ENCODE peak calls at places on chromosomes 3 and 15, in seven cellular contexts. S, T, F, C, I, H and Y are unnamed samples.

GRCh38 chr15:25739687-25740121 is 123.4 kb downstream of the ATP10A start:
- DNase-seq in S (no peak), T (no peak), F (no peak), C (no peak), I (peak), H (no peak), Y (no peak)

GRCh38 chr15:69593981-69594966 is 141.7 kb downstream of the RPLP1 start:
- DNase-seq in S (peak), T (peak), F (no peak), C (peak), I (no peak), H (no peak), Y (peak)

GRCh38 chr3:19065027-19065426 is 83.3 kb upstream of the KCNH8 start:
- DNase-seq in S (no peak), T (no peak), F (no peak), C (no peak), I (no peak), H (no peak), Y (no peak)

GRCh38 chr3:6732807-6733206 is 128.1 kb upstream of the GRM7 start:
- DNase-seq in S (no peak), T (no peak), F (no peak), C (no peak), I (no peak), H (no peak), Y (no peak)

GRCh38 chr3:12139111-12139511 is 19.6 kb downstream of the TIMP4 start:
- DNase-seq in S (no peak), T (peak), F (peak), C (no peak), I (no peak), H (no peak), Y (no peak)

GRCh38 chr3:123586131-123586530 is 1.3 kb upstream of the HACD2 start:
- DNase-seq in S (peak), T (peak), F (peak), C (no peak), I (peak), H (no peak), Y (no peak)

GRCh38 chr3:29639621-29640290 is 358.9 kb downstream of the RBMS3 start:
- DNase-seq in S (no peak), T (no peak), F (no peak), C (no peak), I (no peak), H (no peak), Y (no peak)

GRCh38 chr3:22537560-22537959 is 665.6 kb upstream of the UBE2E2 start:
- DNase-seq in S (no peak), T (no peak), F (no peak), C (no peak), I (no peak), H (no peak), Y (no peak)

GRCh38 chr15:58988011-58988785 is 735 bp downstream of the RNF111 start:
- DNase-seq in S (no peak), T (peak), F (no peak), C (peak), I (no peak), H (peak), Y (peak)